ENCODE peak calls at places on chromosomes 2 and 18, in five cellular contexts. One of them, this sample, is unnamed.

GRCh38 chr2:162063899-162064298 is 10.1 kb downstream of the DPP4 start:
- DNase-seq in stimulated activated CD8-positive, alpha-beta memory T cell treated with anti-CD3 and anti-CD28 coated beads, Interleukin-15, amount 100 ng/mL, for 48 hours: no peak
- DNase-seq in kidney epithelial cell: no peak
- DNase-seq in mesendoderm: no peak
- DNase-seq in cardiac fibroblast: no peak
- DNase-seq in this sample: no peak

GRCh38 chr18:59085797-59086196 is 53.9 kb upstream of the SEC11C start:
- DNase-seq in stimulated activated CD8-positive, alpha-beta memory T cell treated with anti-CD3 and anti-CD28 coated beads, Interleukin-15, amount 100 ng/mL, for 48 hours: no peak
- DNase-seq in kidney epithelial cell: no peak
- DNase-seq in mesendoderm: no peak
- DNase-seq in cardiac fibroblast: peak
- DNase-seq in this sample: peak

GRCh38 chr2:101440127-101440738 is 34.7 kb downstream of the RFX8 start:
- DNase-seq in stimulated activated CD8-positive, alpha-beta memory T cell treated with anti-CD3 and anti-CD28 coated beads, Interleukin-15, amount 100 ng/mL, for 48 hours: no peak
- DNase-seq in kidney epithelial cell: no peak
- DNase-seq in mesendoderm: no peak
- DNase-seq in cardiac fibroblast: peak
- DNase-seq in this sample: no peak

GRCh38 chr2:212811036-212811805 is 272.6 kb upstream of the ERBB4 start:
- DNase-seq in stimulated activated CD8-positive, alpha-beta memory T cell treated with anti-CD3 and anti-CD28 coated beads, Interleukin-15, amount 100 ng/mL, for 48 hours: no peak
- DNase-seq in kidney epithelial cell: no peak
- DNase-seq in mesendoderm: no peak
- DNase-seq in cardiac fibroblast: no peak
- DNase-seq in this sample: no peak

GRCh38 chr2:84986018-84986417 is 15.1 kb downstream of the KCMF1 start:
- DNase-seq in stimulated activated CD8-positive, alpha-beta memory T cell treated with anti-CD3 and anti-CD28 coated beads, Interleukin-15, amount 100 ng/mL, for 48 hours: no peak
- DNase-seq in kidney epithelial cell: no peak
- DNase-seq in mesendoderm: no peak
- DNase-seq in cardiac fibroblast: no peak
- DNase-seq in this sample: no peak

GRCh38 chr2:20506281-20506685 is 59.4 kb downstream of the RHOB start:
- DNase-seq in stimulated activated CD8-positive, alpha-beta memory T cell treated with anti-CD3 and anti-CD28 coated beads, Interleukin-15, amount 100 ng/mL, for 48 hours: no peak
- DNase-seq in kidney epithelial cell: no peak
- DNase-seq in mesendoderm: peak
- DNase-seq in cardiac fibroblast: peak
- DNase-seq in this sample: no peak

GRCh38 chr2:127056086-127056485 is 50.9 kb downstream of the BIN1 start:
- DNase-seq in stimulated activated CD8-positive, alpha-beta memory T cell treated with anti-CD3 and anti-CD28 coated beads, Interleukin-15, amount 100 ng/mL, for 48 hours: no peak
- DNase-seq in kidney epithelial cell: no peak
- DNase-seq in mesendoderm: no peak
- DNase-seq in cardiac fibroblast: no peak
- DNase-seq in this sample: no peak

GRCh38 chr18:49459404-49460171 is 857 bp downstream of the DYM start:
- DNase-seq in stimulated activated CD8-positive, alpha-beta memory T cell treated with anti-CD3 and anti-CD28 coated beads, Interleukin-15, amount 100 ng/mL, for 48 hours: peak
- DNase-seq in kidney epithelial cell: no peak
- DNase-seq in mesendoderm: peak
- DNase-seq in cardiac fibroblast: peak
- DNase-seq in this sample: peak

GRCh38 chr2:127080226-127080940 is 26.6 kb downstream of the BIN1 start:
- DNase-seq in stimulated activated CD8-positive, alpha-beta memory T cell treated with anti-CD3 and anti-CD28 coated beads, Interleukin-15, amount 100 ng/mL, for 48 hours: peak
- DNase-seq in kidney epithelial cell: no peak
- DNase-seq in mesendoderm: peak
- DNase-seq in cardiac fibroblast: no peak
- DNase-seq in this sample: no peak